ENCODE peak calls at places on chromosomes 6 and 20, in five cellular contexts. M is germinal center, S is left ventricle myocardium superior, I is ecto neural progenitor cell, K is T-helper 9 cell. Z is an unnamed sample.

GRCh38 chr6:109455161-109455501 is 441 bp downstream of the MICAL1 start:
- DNase-seq in K (no peak), I (peak), M (peak), S (no peak), Z (no peak)

GRCh38 chr6:2037230-2037926 is 208.0 kb downstream of the GMDS start:
- DNase-seq in M (no peak), K (no peak), S (no peak), I (no peak), Z (no peak)

GRCh38 chr6:37555040-37555781 is 55.5 kb upstream of the CCDC167 start:
- DNase-seq in M (no peak), I (no peak), S (no peak), K (no peak), Z (no peak)

GRCh38 chr6:38176797-38177751 is 357.5 kb downstream of the ZFAND3 start:
- DNase-seq in S (no peak), M (no peak), K (no peak), I (no peak), Z (no peak)

GRCh38 chr6:144736763-144737162 is 451.6 kb downstream of the UTRN start:
- DNase-seq in M (no peak), K (no peak), I (no peak), S (no peak), Z (no peak)

GRCh38 chr6:124158024-124158423 is 354.4 kb downstream of the NKAIN2 start:
- DNase-seq in M (no peak), I (no peak), S (no peak), K (no peak), Z (no peak)

GRCh38 chr20:4092136-4092479 is 76.8 kb upstream of the RNF24 start:
- DNase-seq in S (no peak), K (no peak), I (no peak), M (no peak), Z (no peak)

GRCh38 chr6:118787746-118788419 is 106.1 kb upstream of the ASF1A start:
- DNase-seq in K (no peak), S (no peak), M (no peak), I (no peak), Z (no peak)

GRCh38 chr6:112234596-112234995 is 19.8 kb downstream of the LAMA4 start:
- DNase-seq in S (no peak), M (no peak), I (no peak), K (no peak), Z (no peak)

GRCh38 chr6:49606696-49607390 is 29.8 kb downstream of the RHAG start:
- DNase-seq in M (peak), K (no peak), I (no peak), S (no peak), Z (peak)

GRCh38 chr6:68876792-68877493 is 241.9 kb downstream of the ADGRB3 start:
- DNase-seq in M (no peak), S (no peak), I (no peak), K (no peak), Z (peak)

GRCh38 chr20:37823276-37823980 is 79.5 kb upstream of the VSTM2L start:
- DNase-seq in M (no peak), K (no peak), S (no peak), I (peak), Z (no peak)

GRCh38 chr20:15060265-15061060 is 723.1 kb upstream of the FLRT3 start:
- DNase-seq in M (no peak), I (no peak), K (no peak), S (no peak), Z (no peak)

GRCh38 chr20:36624068-36624813 is 18.7 kb downstream of the RAB5IF start:
- DNase-seq in S (peak), M (no peak), K (no peak), I (no peak), Z (no peak)

GRCh38 chr6:131317516-131317915 is 182.2 kb downstream of the AKAP7 start:
- DNase-seq in M (no peak), S (no peak), I (no peak), K (no peak), Z (no peak)

GRCh38 chr20:47456041-47456537 is 45.6 kb upstream of the NCOA3 start:
- DNase-seq in K (no peak), S (no peak), M (no peak), I (no peak), Z (no peak)

GRCh38 chr20:21103582-21104465 is 2.3 kb downstream of the LINC00237 start:
- DNase-seq in M (peak), I (no peak), S (no peak), K (no peak), Z (no peak)

GRCh38 chr6:134692008-134692407 is 257.9 kb downstream of the ALDH8A1 start:
- DNase-seq in I (no peak), M (no peak), K (no peak), S (no peak), Z (no peak)

GRCh38 chr6:105994522-105995402 is 91.4 kb upstream of the PRDM1 start:
- DNase-seq in M (peak), K (peak), I (peak), S (peak), Z (no peak)

GRCh38 chr6:81562169-81562568 is 190.3 kb downstream of the TENT5A start:
- DNase-seq in M (no peak), S (no peak), K (no peak), I (no peak), Z (no peak)

GRCh38 chr6:134172020-134172766 is 119.8 kb upstream of the SLC2A12 start:
- DNase-seq in M (no peak), S (no peak), I (no peak), K (no peak), Z (no peak)

GRCh38 chr6:26284537-26285142 is 80.4 kb upstream of the BTN3A2 start:
- DNase-seq in S (peak), M (peak), K (no peak), I (no peak), Z (no peak)

GRCh38 chr6:11865926-11866325 is 87.3 kb upstream of the ADTRP start:
- DNase-seq in K (no peak), I (no peak), M (no peak), S (no peak), Z (no peak)

GRCh38 chr6:42978487-42978792 is 541 bp downstream of the PEX6 start:
- DNase-seq in M (peak), I (peak), K (no peak), S (no peak), Z (no peak)

GRCh38 chr20:11054266-11055025 is 380.6 kb upstream of the JAG1 start:
- DNase-seq in K (no peak), S (no peak), I (no peak), M (no peak), Z (no peak)

GRCh38 chr20:18276821-18277220 is 11.5 kb upstream of the ZNF133 start:
- DNase-seq in M (peak), I (peak), K (peak), S (peak), Z (peak)

GRCh38 chr6:154292066-154292465 is 64.5 kb downstream of the IPCEF1 start:
- DNase-seq in M (no peak), S (no peak), K (no peak), I (no peak), Z (no peak)

Z was measured in NCI-H446 treated with DMSO at 0.1 percent for 48 hours.